ENCODE peak calls at places on chromosomes 3 and 15, in four cellular contexts. One of them, this sample, is unnamed.

GRCh38 chr3:59535791-59536221 is 486.0 kb upstream of the CFAP20DC start:
- DNase-seq in astrocyte of the spinal cord: peak
- DNase-seq in WTC11: no peak
- DNase-seq in activated CD4-positive, CD25-positive, alpha-beta regulatory T cell treated with anti-CD3 and anti-CD28 coated beads, Interleukin-2, amount 50 U/mL, for 72 hours: no peak
- DNase-seq in this sample: no peak

GRCh38 chr3:11480663-11481298 is 162.9 kb downstream of the VGLL4 start:
- DNase-seq in astrocyte of the spinal cord: no peak
- DNase-seq in WTC11: peak
- DNase-seq in activated CD4-positive, CD25-positive, alpha-beta regulatory T cell treated with anti-CD3 and anti-CD28 coated beads, Interleukin-2, amount 50 U/mL, for 72 hours: no peak
- DNase-seq in this sample: no peak

GRCh38 chr3:46368569-46368968 is 2.2 kb upstream of the CCR5 start:
- DNase-seq in astrocyte of the spinal cord: no peak
- DNase-seq in WTC11: peak
- DNase-seq in activated CD4-positive, CD25-positive, alpha-beta regulatory T cell treated with anti-CD3 and anti-CD28 coated beads, Interleukin-2, amount 50 U/mL, for 72 hours: peak
- DNase-seq in this sample: peak

GRCh38 chr3:72820405-72820804 is 27.8 kb downstream of the SHQ1 start:
- DNase-seq in astrocyte of the spinal cord: peak
- DNase-seq in WTC11: no peak
- DNase-seq in activated CD4-positive, CD25-positive, alpha-beta regulatory T cell treated with anti-CD3 and anti-CD28 coated beads, Interleukin-2, amount 50 U/mL, for 72 hours: no peak
- DNase-seq in this sample: no peak

GRCh38 chr3:117184574-117184973 is 475.0 kb downstream of the TUSC7 start:
- DNase-seq in astrocyte of the spinal cord: peak
- DNase-seq in WTC11: no peak
- DNase-seq in activated CD4-positive, CD25-positive, alpha-beta regulatory T cell treated with anti-CD3 and anti-CD28 coated beads, Interleukin-2, amount 50 U/mL, for 72 hours: no peak
- DNase-seq in this sample: no peak

GRCh38 chr15:24878153-24878552 is 76.6 kb upstream of the SNRPN start:
- DNase-seq in astrocyte of the spinal cord: peak
- DNase-seq in WTC11: peak
- DNase-seq in activated CD4-positive, CD25-positive, alpha-beta regulatory T cell treated with anti-CD3 and anti-CD28 coated beads, Interleukin-2, amount 50 U/mL, for 72 hours: no peak
- DNase-seq in this sample: no peak

GRCh38 chr3:126212629-126213375 is 32.4 kb upstream of the ALDH1L1 start:
- DNase-seq in astrocyte of the spinal cord: peak
- DNase-seq in WTC11: peak
- DNase-seq in activated CD4-positive, CD25-positive, alpha-beta regulatory T cell treated with anti-CD3 and anti-CD28 coated beads, Interleukin-2, amount 50 U/mL, for 72 hours: no peak
- DNase-seq in this sample: no peak

GRCh38 chr3:27253391-27253790 is 115.8 kb downstream of the NEK10 start:
- DNase-seq in astrocyte of the spinal cord: no peak
- DNase-seq in WTC11: no peak
- DNase-seq in activated CD4-positive, CD25-positive, alpha-beta regulatory T cell treated with anti-CD3 and anti-CD28 coated beads, Interleukin-2, amount 50 U/mL, for 72 hours: no peak
- DNase-seq in this sample: no peak

GRCh38 chr3:141385386-141386079 is 17.2 kb downstream of the ZBTB38 start:
- DNase-seq in astrocyte of the spinal cord: peak
- DNase-seq in WTC11: no peak
- DNase-seq in activated CD4-positive, CD25-positive, alpha-beta regulatory T cell treated with anti-CD3 and anti-CD28 coated beads, Interleukin-2, amount 50 U/mL, for 72 hours: no peak
- DNase-seq in this sample: no peak

GRCh38 chr3:194481103-194481502 is 5.7 kb downstream of the ATP13A3 start:
- DNase-seq in astrocyte of the spinal cord: peak
- DNase-seq in WTC11: no peak
- DNase-seq in activated CD4-positive, CD25-positive, alpha-beta regulatory T cell treated with anti-CD3 and anti-CD28 coated beads, Interleukin-2, amount 50 U/mL, for 72 hours: no peak
- DNase-seq in this sample: no peak

GRCh38 chr3:196237203-196237602 is 20.9 kb downstream of the SLC51A start:
- DNase-seq in astrocyte of the spinal cord: no peak
- DNase-seq in WTC11: no peak
- DNase-seq in activated CD4-positive, CD25-positive, alpha-beta regulatory T cell treated with anti-CD3 and anti-CD28 coated beads, Interleukin-2, amount 50 U/mL, for 72 hours: no peak
- DNase-seq in this sample: no peak

GRCh38 chr3:184727357-184728060 is 15.6 kb upstream of the MAGEF1 start:
- DNase-seq in astrocyte of the spinal cord: peak
- DNase-seq in WTC11: peak
- DNase-seq in activated CD4-positive, CD25-positive, alpha-beta regulatory T cell treated with anti-CD3 and anti-CD28 coated beads, Interleukin-2, amount 50 U/mL, for 72 hours: no peak
- DNase-seq in this sample: no peak

GRCh38 chr15:84772467-84772866 is 24.1 kb downstream of the ZNF592 start:
- DNase-seq in astrocyte of the spinal cord: no peak
- DNase-seq in WTC11: no peak
- DNase-seq in activated CD4-positive, CD25-positive, alpha-beta regulatory T cell treated with anti-CD3 and anti-CD28 coated beads, Interleukin-2, amount 50 U/mL, for 72 hours: no peak
- DNase-seq in this sample: no peak

GRCh38 chr3:44069276-44069675 is 172.4 kb upstream of the TOPAZ1 start:
- DNase-seq in astrocyte of the spinal cord: no peak
- DNase-seq in WTC11: no peak
- DNase-seq in activated CD4-positive, CD25-positive, alpha-beta regulatory T cell treated with anti-CD3 and anti-CD28 coated beads, Interleukin-2, amount 50 U/mL, for 72 hours: no peak
- DNase-seq in this sample: no peak

GRCh38 chr3:138688871-138689299 is 80.3 kb downstream of the FAIM start:
- DNase-seq in astrocyte of the spinal cord: no peak
- DNase-seq in WTC11: no peak
- DNase-seq in activated CD4-positive, CD25-positive, alpha-beta regulatory T cell treated with anti-CD3 and anti-CD28 coated beads, Interleukin-2, amount 50 U/mL, for 72 hours: no peak
- DNase-seq in this sample: no peak

GRCh38 chr3:5195605-5196004 is 8.1 kb downstream of the EDEM1 start:
- DNase-seq in astrocyte of the spinal cord: no peak
- DNase-seq in WTC11: no peak
- DNase-seq in activated CD4-positive, CD25-positive, alpha-beta regulatory T cell treated with anti-CD3 and anti-CD28 coated beads, Interleukin-2, amount 50 U/mL, for 72 hours: no peak
- DNase-seq in this sample: no peak